ENCODE peak calls at places on chromosomes 3 and 15, in ten cellular contexts. Q, K, O, C, L, P, X, F, E and W are unnamed samples.

GRCh38 chr3:4906107-4906621 is 73.1 kb upstream of the BHLHE40 start:
- DNase-seq in Q (no peak), K (peak), O (no peak), C (peak), L (peak), P (no peak), X (peak), F (no peak), E (no peak), W (no peak)

GRCh38 chr3:52253314-52254260 is 8.0 kb downstream of the PPM1M start:
- DNase-seq in Q (peak), K (no peak), O (no peak), C (peak), L (peak), P (no peak), X (peak), F (peak), E (peak), W (no peak)

GRCh38 chr15:38252481-38253311 is at the start of gene SPRED1:
- DNase-seq in Q (peak), K (peak), O (peak), C (peak), L (peak), P (peak), X (peak), F (peak), E (peak), W (no peak)

GRCh38 chr3:20396335-20396734 is 210.3 kb upstream of the SGO1 start:
- DNase-seq in Q (no peak), K (no peak), O (no peak), C (no peak), L (no peak), P (no peak), X (no peak), F (no peak), E (no peak), W (no peak)

GRCh38 chr3:30320392-30320791 is 286.0 kb upstream of the TGFBR2 start:
- DNase-seq in Q (no peak), K (no peak), O (no peak), C (no peak), L (no peak), P (no peak), X (no peak), F (no peak), E (no peak), W (no peak)

GRCh38 chr15:59632714-59633113 is 21.1 kb downstream of the GCNT3 start:
- DNase-seq in Q (no peak), K (no peak), O (no peak), C (no peak), L (peak), P (peak), X (peak), F (no peak), E (no peak), W (no peak)

GRCh38 chr15:73799466-73799865 is 46.3 kb upstream of the INSYN1 start:
- DNase-seq in Q (no peak), K (no peak), O (no peak), C (peak), L (peak), P (no peak), X (peak), F (no peak), E (no peak), W (no peak)

GRCh38 chr3:2765002-2765579 is 345.1 kb downstream of the IL5RA start:
- DNase-seq in Q (peak), K (no peak), O (no peak), C (no peak), L (no peak), P (peak), X (no peak), F (no peak), E (no peak), W (peak)

GRCh38 chr3:30655187-30655812 is 48.9 kb downstream of the TGFBR2 start:
- DNase-seq in Q (peak), K (peak), O (no peak), C (peak), L (peak), P (no peak), X (peak), F (no peak), E (no peak), W (no peak)

GRCh38 chr3:12999147-13000140 is 73.8 kb downstream of the IQSEC1 start:
- DNase-seq in Q (peak), K (no peak), O (peak), C (peak), L (peak), P (no peak), X (no peak), F (peak), E (peak), W (no peak)

GRCh38 chr3:71987828-71988227 is 202.9 kb upstream of the PROK2 start:
- DNase-seq in Q (no peak), K (no peak), O (no peak), C (peak), L (no peak), P (no peak), X (no peak), F (no peak), E (no peak), W (no peak)

GRCh38 chr15:88498991-88499390 is 31.5 kb downstream of the MRPS11 start:
- DNase-seq in Q (no peak), K (no peak), O (no peak), C (no peak), L (no peak), P (no peak), X (no peak), F (no peak), E (no peak), W (no peak)

GRCh38 chr15:80780416-80781221 is 1.4 kb downstream of the CEMIP start:
- DNase-seq in Q (no peak), K (peak), O (no peak), C (peak), L (peak), P (peak), X (peak), F (no peak), E (peak), W (peak)

GRCh38 chr15:52183562-52184173 is 7.5 kb downstream of the GNB5 start:
- DNase-seq in Q (peak), K (peak), O (no peak), C (peak), L (peak), P (peak), X (peak), F (peak), E (no peak), W (no peak)

GRCh38 chr15:90046846-90047481 is 45.8 kb downstream of the ZNF710 start:
- DNase-seq in Q (peak), K (no peak), O (no peak), C (no peak), L (no peak), P (peak), X (no peak), F (peak), E (peak), W (peak)

GRCh38 chr15:69478259-69478687 is 25.7 kb downstream of the RPLP1 start:
- DNase-seq in Q (peak), K (no peak), O (no peak), C (peak), L (peak), P (peak), X (peak), F (no peak), E (peak), W (no peak)

GRCh38 chr3:128488995-128489859 is 3.8 kb downstream of the GATA2 start:
- DNase-seq in Q (no peak), K (no peak), O (peak), C (peak), L (peak), P (peak), X (peak), F (no peak), E (peak), W (no peak)

GRCh38 chr3:8964436-8965370 is 1.4 kb upstream of the RAD18 start:
- DNase-seq in Q (no peak), K (peak), O (no peak), C (peak), L (peak), P (peak), X (peak), F (no peak), E (no peak), W (no peak)

GRCh38 chr3:171369156-171369555 is 91.0 kb downstream of the TNIK start:
- DNase-seq in Q (no peak), K (no peak), O (no peak), C (no peak), L (no peak), P (no peak), X (no peak), F (no peak), E (no peak), W (no peak)

GRCh38 chr3:150133293-150133692 is 162.6 kb upstream of the PFN2 start:
- DNase-seq in Q (no peak), K (no peak), O (no peak), C (no peak), L (no peak), P (no peak), X (no peak), F (no peak), E (no peak), W (no peak)

GRCh38 chr15:87604857-87605446 is 651.6 kb downstream of the NTRK3 start:
- DNase-seq in Q (peak), K (no peak), O (no peak), C (no peak), L (peak), P (peak), X (peak), F (no peak), E (no peak), W (no peak)

GRCh38 chr15:70116317-70116716 is 18.6 kb upstream of the TLE3 start:
- DNase-seq in Q (no peak), K (no peak), O (no peak), C (no peak), L (no peak), P (no peak), X (no peak), F (no peak), E (peak), W (no peak)

GRCh38 chr3:185813691-185814215 is 11.1 kb downstream of the IGF2BP2 start:
- DNase-seq in Q (no peak), K (peak), O (no peak), C (peak), L (peak), P (peak), X (peak), F (no peak), E (no peak), W (no peak)

GRCh38 chr15:96460106-96460505 is 129.6 kb downstream of the NR2F2 start:
- DNase-seq in Q (no peak), K (no peak), O (no peak), C (no peak), L (no peak), P (no peak), X (no peak), F (no peak), E (no peak), W (no peak)

GRCh38 chr15:91866971-91867372 is 13.5 kb downstream of the SLCO3A1 start:
- DNase-seq in Q (no peak), K (no peak), O (no peak), C (peak), L (peak), P (no peak), X (peak), F (no peak), E (peak), W (no peak)

GRCh38 chr3:195012100-195012499 is 258.9 kb downstream of the XXYLT1 start:
- DNase-seq in Q (no peak), K (no peak), O (peak), C (no peak), L (no peak), P (peak), X (no peak), F (no peak), E (peak), W (no peak)

GRCh38 chr15:70853270-70853854 is 595 bp downstream of the LARP6 start:
- DNase-seq in Q (no peak), K (peak), O (no peak), C (peak), L (peak), P (peak), X (peak), F (no peak), E (no peak), W (no peak)

GRCh38 chr3:184361932-184362667 is 590 bp downstream of the POLR2H start:
- DNase-seq in Q (peak), K (peak), O (peak), C (no peak), L (peak), P (peak), X (no peak), F (peak), E (peak), W (peak)

GRCh38 chr3:175948041-175948440 is 1088.9 kb downstream of the NAALADL2 start:
- DNase-seq in Q (no peak), K (no peak), O (no peak), C (no peak), L (no peak), P (no peak), X (no peak), F (no peak), E (no peak), W (peak)

GRCh38 chr3:42376397-42376798 is 34.0 kb downstream of the LYZL4 start:
- DNase-seq in Q (no peak), K (peak), O (no peak), C (peak), L (peak), P (no peak), X (peak), F (no peak), E (no peak), W (no peak)

GRCh38 chr15:63076136-63077005 is 33.8 kb downstream of the TPM1 start:
- DNase-seq in Q (no peak), K (no peak), O (no peak), C (peak), L (no peak), P (peak), X (no peak), F (no peak), E (no peak), W (no peak)

GRCh38 chr15:98807262-98807661 is 158.9 kb downstream of the IGF1R start:
- DNase-seq in Q (no peak), K (peak), O (no peak), C (peak), L (peak), P (no peak), X (peak), F (no peak), E (no peak), W (no peak)

GRCh38 chr15:88878720-88879184 is 16.6 kb downstream of the HAPLN3 start:
- DNase-seq in Q (peak), K (peak), O (no peak), C (peak), L (peak), P (peak), X (peak), F (no peak), E (no peak), W (no peak)

GRCh38 chr3:105967117-105967516 is 98.3 kb upstream of the CBLB start:
- DNase-seq in Q (no peak), K (peak), O (no peak), C (peak), L (peak), P (no peak), X (peak), F (no peak), E (no peak), W (peak)

GRCh38 chr3:25885544-25885943 is 95.7 kb downstream of the OXSM start:
- DNase-seq in Q (no peak), K (peak), O (no peak), C (peak), L (no peak), P (no peak), X (no peak), F (no peak), E (no peak), W (no peak)

GRCh38 chr3:48989796-48990635 is at the start of gene P4HTM:
- DNase-seq in Q (peak), K (peak), O (peak), C (peak), L (peak), P (peak), X (peak), F (peak), E (peak), W (no peak)

GRCh38 chr3:48991851-48992545 is 2.0 kb downstream of the P4HTM start:
- DNase-seq in Q (no peak), K (no peak), O (no peak), C (no peak), L (no peak), P (no peak), X (no peak), F (no peak), E (no peak), W (no peak)

GRCh38 chr3:48993834-48994233 is 3.8 kb downstream of the P4HTM start:
- DNase-seq in Q (no peak), K (no peak), O (no peak), C (no peak), L (no peak), P (peak), X (no peak), F (no peak), E (no peak), W (no peak)

GRCh38 chr3:48989126-48989795 is 780 bp upstream of the P4HTM start:
- DNase-seq in Q (peak), K (no peak), O (no peak), C (peak), L (no peak), P (peak), X (no peak), F (no peak), E (no peak), W (no peak)

DNA sequence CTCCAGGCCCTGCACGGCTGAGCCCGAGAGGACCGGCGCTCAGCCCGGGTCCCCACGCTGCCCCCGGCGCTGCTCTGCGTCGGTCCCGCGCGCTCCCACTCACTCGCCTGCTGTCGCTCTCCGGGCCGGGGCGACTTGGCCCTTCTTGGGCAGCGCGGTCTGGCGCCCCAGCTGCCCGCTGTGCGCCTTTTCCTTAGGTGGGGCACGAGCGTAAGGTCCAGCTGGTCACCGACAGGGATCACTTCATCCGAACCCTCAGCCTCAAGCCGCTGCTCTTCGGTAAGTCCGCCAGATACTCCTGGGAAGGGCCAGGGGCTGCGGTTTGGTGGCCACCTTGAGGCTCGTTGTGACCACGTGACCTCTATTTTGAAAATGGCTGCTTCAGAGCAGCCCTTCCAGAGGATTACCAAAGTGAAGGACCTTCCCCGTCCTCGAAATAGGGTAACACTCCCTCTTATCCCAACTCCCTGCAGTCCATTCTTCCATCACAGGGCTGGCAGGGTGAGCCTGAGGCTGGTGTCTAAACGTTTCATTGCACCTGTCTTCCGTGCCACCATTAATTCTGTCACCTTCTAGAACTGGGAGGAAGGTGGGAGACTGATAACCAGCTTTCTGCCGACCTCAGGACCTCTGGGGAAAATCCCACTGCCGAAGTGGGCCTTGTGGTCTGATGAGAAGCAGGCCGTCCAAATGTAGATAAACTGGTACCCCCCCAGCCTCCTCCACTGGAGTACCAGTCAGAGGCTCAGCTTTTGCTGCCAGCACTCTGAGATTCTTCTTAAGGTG is 788 bp downstream of the P4HTM start:
- DNase-seq in Q (peak), K (no peak), O (no peak), C (peak), L (peak), P (peak), X (peak), F (peak), E (no peak), W (no peak)
- H3K4me3 ChIP-seq in Q (peak), K (peak), O (peak), C (peak), L (peak), P (peak), X (peak), F (peak), E (peak), W (peak)

GRCh38 chr3:126102530-126102951 is 18.6 kb upstream of the SLC41A3 start:
- DNase-seq in Q (no peak), K (no peak), O (peak), C (peak), L (peak), P (no peak), X (no peak), F (no peak), E (no peak), W (no peak)

GRCh38 chr3:126102011-126102410 is 18.1 kb upstream of the SLC41A3 start:
- DNase-seq in Q (no peak), K (no peak), O (peak), C (no peak), L (no peak), P (peak), X (no peak), F (no peak), E (no peak), W (no peak)

GRCh38 chr3:126104742-126105605 is 21.1 kb upstream of the SLC41A3 start:
- DNase-seq in Q (no peak), K (no peak), O (peak), C (no peak), L (no peak), P (peak), X (no peak), F (no peak), E (no peak), W (no peak)

GRCh38 chr3:126104028-126104635 is 20.2 kb upstream of the SLC41A3 start:
- DNase-seq in Q (no peak), K (no peak), O (peak), C (no peak), L (no peak), P (no peak), X (no peak), F (no peak), E (no peak), W (no peak)

GRCh38 chr3:126103121-126104027 is 19.4 kb upstream of the SLC41A3 start:
- DNase-seq in Q (no peak), K (no peak), O (peak), C (no peak), L (no peak), P (peak), X (no peak), F (no peak), E (no peak), W (no peak)
- TF ChIP-seq CTCF in Q (peak), K (peak), O (no peak), C (no peak), L (no peak), P (peak), X (no peak), F (no peak), E (no peak), W (peak)

GRCh38 chr3:130907966-130908365 is 14.1 kb downstream of the ATP2C1 start:
- DNase-seq in Q (peak), K (no peak), O (no peak), C (no peak), L (no peak), P (no peak), X (no peak), F (no peak), E (no peak), W (no peak)

GRCh38 chr3:130903412-130903908 is 9.6 kb downstream of the ATP2C1 start:
- DNase-seq in Q (no peak), K (no peak), O (no peak), C (no peak), L (no peak), P (no peak), X (no peak), F (no peak), E (no peak), W (no peak)

GRCh38 chr3:130906374-130906995 is 12.6 kb downstream of the ATP2C1 start:
- DNase-seq in Q (no peak), K (peak), O (no peak), C (peak), L (peak), P (no peak), X (peak), F (no peak), E (no peak), W (peak)

GRCh38 chr3:130905551-130905950 is 11.7 kb downstream of the ATP2C1 start:
- DNase-seq in Q (no peak), K (peak), O (no peak), C (no peak), L (peak), P (no peak), X (peak), F (no peak), E (no peak), W (peak)

GRCh38 chr3:130907500-130907899 is 13.6 kb downstream of the ATP2C1 start:
- DNase-seq in Q (no peak), K (no peak), O (no peak), C (no peak), L (no peak), P (no peak), X (no peak), F (no peak), E (no peak), W (no peak)
- H3K4me3 ChIP-seq in Q (no peak), K (no peak), O (no peak), C (no peak), L (no peak), P (no peak), X (no peak), F (no peak), E (no peak), W (no peak)

DNA sequence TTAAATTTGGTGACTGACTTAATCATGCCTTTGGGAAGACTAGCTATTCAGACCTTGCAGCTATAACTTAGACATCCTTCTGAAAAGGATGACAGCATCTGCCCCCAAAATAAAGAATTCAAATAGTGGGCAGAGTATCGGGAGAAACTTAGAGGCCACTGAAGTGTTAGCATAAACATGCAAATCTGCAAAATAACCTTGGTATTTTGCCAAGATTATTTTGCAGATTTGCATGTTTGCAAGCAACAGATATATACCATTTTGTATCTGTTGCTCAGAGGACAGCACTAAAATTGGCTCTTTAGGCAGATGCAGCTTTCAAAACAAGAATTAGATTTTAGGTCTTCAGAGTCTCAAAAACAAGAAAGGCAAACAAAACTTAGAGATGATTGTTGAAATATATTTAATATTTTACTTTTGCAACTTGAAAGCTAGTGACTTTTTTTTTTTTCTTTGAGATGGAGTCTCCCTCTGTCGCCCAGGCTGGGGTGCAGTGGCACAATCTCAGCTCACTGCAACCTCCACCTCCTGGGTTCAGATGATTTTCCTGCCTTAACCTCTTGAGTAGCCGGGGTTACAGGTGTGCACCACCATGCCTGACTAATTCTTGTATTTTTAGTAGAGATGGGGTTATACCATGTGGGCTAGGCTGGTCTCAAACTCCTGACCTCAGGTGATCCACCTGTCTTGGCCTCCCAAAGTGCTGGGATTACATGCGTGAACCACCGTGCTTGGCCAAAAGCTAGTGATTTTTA is 47.8 kb downstream of the KBTBD8 start:
- DNase-seq in Q (no peak), K (no peak), O (no peak), C (no peak), L (no peak), P (no peak), X (no peak), F (no peak), E (no peak), W (no peak)
- TF ChIP-seq CTCF in Q (no peak), K (no peak), O (no peak), C (no peak), L (no peak), P (no peak), X (no peak), F (no peak), E (no peak), W (no peak)